ENCODE peak calls at places on chromosomes 2 and 18, in four cellular contexts. Y is thoracic aorta, Z is IMR-90, Q is Panc1. F is an unnamed sample.

GRCh38 chr18:11496561-11497172 is 112.7 kb upstream of the SLC35G4 start:
- DNase-seq in Y (no peak), Q (no peak), Z (no peak), F (no peak)

GRCh38 chr2:38370664-38371063 is 6.4 kb downstream of the ATL2 start:
- DNase-seq in Z (no peak), Q (no peak), Y (no peak), F (no peak)

GRCh38 chr18:45785015-45785597 is 40.4 kb upstream of the SIGLEC15 start:
- DNase-seq in Y (no peak), Z (peak; percentile 52), Q (no peak), F (no peak)

GRCh38 chr18:46322941-46323340 is 218.8 kb downstream of the HAUS1 start:
- DNase-seq in Q (no peak), Z (no peak), Y (no peak), F (no peak)

GRCh38 chr2:176063958-176064357 is 19.8 kb downstream of the EVX2 start:
- DNase-seq in Z (no peak), Q (no peak), Y (no peak), F (no peak)

GRCh38 chr18:71878226-71878625 is 665.9 kb downstream of the CBLN2 start:
- DNase-seq in Z (no peak), Y (no peak), Q (no peak), F (no peak)

GRCh38 chr2:79792097-79792496 is 279.2 kb downstream of the CTNNA2 start:
- DNase-seq in Y (no peak), Q (no peak), Z (no peak), F (no peak)

GRCh38 chr18:56563568-56563967 is 74.8 kb downstream of the TXNL1 start:
- DNase-seq in Y (no peak), Z (no peak), Q (no peak), F (no peak)

GRCh38 chr2:126932529-126932928 is 33.8 kb downstream of the TEX51 start:
- DNase-seq in Q (no peak), Y (no peak), Z (no peak), F (no peak)

GRCh38 chr2:147712051-147712450 is 132.8 kb upstream of the ACVR2A start:
- DNase-seq in Z (no peak), Y (no peak), Q (no peak), F (no peak)

GRCh38 chr2:100903534-100904258 is 83.8 kb downstream of the NPAS2 start:
- DNase-seq in Q (no peak), Z (peak; percentile 34), Y (no peak), F (no peak)

GRCh38 chr2:186641807-186642321 is 52.0 kb upstream of the FAM171B start:
- DNase-seq in Z (peak; percentile 78), Y (no peak), Q (peak; percentile 71), F (peak; percentile 22)

GRCh38 chr2:92072461-92073035 is 2798.7 kb upstream of the TEKT4 start:
- DNase-seq in Q (no peak), Y (no peak), Z (no peak), F (no peak)

GRCh38 chr2:217049376-217049775 is 189.5 kb upstream of the TNP1 start:
- DNase-seq in Q (no peak), Z (no peak), Y (no peak), F (no peak)

GRCh38 chr2:162890690-162891311 is 52.2 kb upstream of the KCNH7 start:
- DNase-seq in Z (peak; percentile 40), Y (no peak), Q (peak; percentile 47), F (peak; percentile 56)

GRCh38 chr2:105328281-105329196 is 996 bp downstream of the TGFBRAP1 start:
- DNase-seq in Z (peak; percentile 50), Y (no peak), Q (no peak), F (no peak)

GRCh38 chr18:12531747-12532146 is 124.0 kb downstream of the PRELID3A start:
- DNase-seq in Q (no peak), Z (peak; percentile 34), Y (no peak), F (no peak)

GRCh38 chr18:34837769-34838194 is 127.7 kb downstream of the DTNA start:
- DNase-seq in Y (no peak), Z (peak; percentile 12), Q (no peak), F (no peak)

GRCh38 chr2:28277466-28277865 is 115.2 kb upstream of the FOSL2 start:
- DNase-seq in Z (no peak), Q (no peak), Y (no peak), F (no peak)

GRCh38 chr2:160132761-160133160 is 67.3 kb downstream of the ITGB6 start:
- DNase-seq in Y (no peak), Q (no peak), Z (no peak), F (no peak)

GRCh38 chr2:31987454-31987853 is 23.4 kb downstream of the MEMO1 start:
- DNase-seq in Q (no peak), Y (no peak), Z (peak; percentile 76), F (no peak)

GRCh38 chr2:199955007-199955338 is 318 bp downstream of the TYW5 start:
- DNase-seq in Q (no peak), Y (no peak), Z (no peak), F (no peak)
- H3K27ac ChIP-seq in Q (peak overlapping the region; percentile 98), Y (peak overlapping the region; percentile 73), Z (peak overlapping the region; percentile 86), F (peak overlapping the region; percentile 79)

GRCh38 chr2:215002500-215002899 is 135.9 kb downstream of the ABCA12 start:
- DNase-seq in Z (peak; percentile 46), Q (peak; percentile 10), Y (no peak), F (no peak)

GRCh38 chr2:215003001-215003400 is 135.4 kb downstream of the ABCA12 start:
- DNase-seq in Y (no peak), Z (peak; percentile 1), Q (no peak), F (no peak)
- H3K4me3 ChIP-seq in Y (no peak overlapping the region), Z (no peak overlapping the region), Q (no peak overlapping the region), F (no peak overlapping the region)

GRCh38 chr2:229800997-229801754 is 86.8 kb upstream of the DNER start:
- DNase-seq in Q (no peak), Z (peak; percentile 65), Y (peak; percentile 4), F (no peak)

GRCh38 chr2:229794636-229795035 is 80.3 kb upstream of the DNER start:
- DNase-seq in Y (no peak), Q (no peak), Z (no peak), F (no peak)

GRCh38 chr2:229802785-229803184 is 88.4 kb upstream of the DNER start:
- DNase-seq in Q (no peak), Y (no peak), Z (no peak), F (no peak)

GRCh38 chr2:229795058-229795457 is 80.7 kb upstream of the DNER start:
- DNase-seq in Z (no peak), Q (no peak), Y (no peak), F (no peak)

DNA sequence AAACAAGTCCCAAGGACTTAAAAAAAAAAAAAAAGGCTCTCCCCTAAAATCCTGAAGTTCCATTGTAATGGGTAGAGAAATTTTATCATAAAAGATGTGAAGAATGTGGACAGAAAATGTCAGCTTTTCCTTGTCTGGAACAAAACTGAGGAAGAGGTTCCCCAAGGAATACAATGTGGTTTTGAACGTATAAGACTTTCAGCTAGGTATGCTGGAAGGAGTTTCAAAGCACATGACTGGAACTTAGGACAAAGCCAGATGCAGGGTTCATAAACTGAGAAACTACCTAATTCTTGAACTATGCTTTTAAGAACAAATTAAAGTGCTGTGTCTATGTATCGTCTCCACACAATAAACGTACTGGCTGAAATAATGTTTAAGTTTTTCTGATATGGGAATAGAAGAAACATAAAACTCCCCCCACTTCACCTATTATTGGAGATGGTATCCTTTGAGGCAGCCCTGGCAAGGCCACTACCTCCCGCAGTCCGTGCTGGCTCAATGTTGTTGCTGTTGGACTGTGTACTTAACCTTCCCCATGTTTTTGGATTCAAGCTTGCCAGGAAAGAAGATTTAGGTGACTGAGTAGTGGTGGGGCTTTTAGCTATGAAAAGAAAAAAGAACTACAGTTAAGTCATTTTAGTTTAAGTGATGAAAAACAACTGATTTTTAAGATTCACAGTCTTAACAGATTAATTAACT is 84.2 kb upstream of the DNER start:
- DNase-seq in Q (no peak), Z (peak; percentile 23), Y (no peak), F (no peak)
- H3K36me3 ChIP-seq in Q (peaks cover 68% of the 10 kb centered on the region), Z (peaks cover 31% of the 10 kb centered on the region), Y (peaks cover 12% of the 10 kb centered on the region), F (peaks cover 88% of the 10 kb centered on the region)

DNA sequence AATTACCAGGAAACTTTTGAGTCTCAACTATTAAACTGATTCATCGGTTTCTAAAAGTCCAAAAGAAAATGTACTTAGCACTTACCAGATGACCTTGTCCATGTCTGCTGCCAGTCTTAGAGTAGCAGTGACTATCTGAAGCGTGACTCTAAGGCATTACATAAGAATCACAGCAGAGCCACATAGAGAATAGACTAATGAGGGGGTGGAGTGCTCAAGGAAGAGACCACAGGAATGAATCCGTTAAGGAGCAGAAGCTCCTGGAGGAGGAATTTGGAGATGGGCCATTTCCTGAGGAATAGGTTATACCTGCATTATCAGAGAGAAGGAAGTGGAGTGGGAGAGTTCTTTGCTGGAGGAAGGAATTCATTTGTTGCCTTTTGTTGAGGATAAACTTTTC is 116.0 kb downstream of the MAP3K20 start:
- DNase-seq in Q (no peak), Z (peak; percentile 55), Y (no peak), F (no peak)
- H3K27ac ChIP-seq in Q (peak overlapping the region; percentile 95), Z (no peak overlapping the region), Y (peak overlapping the region; percentile 75), F (no peak overlapping the region)

F was measured in SK-N-MC.